ENCODE peak calls at places on chromosomes 16 and 17, in ten cellular contexts. E, Z, B, M, Y, H, D, T, J and K are unnamed samples. For H3K9me3 and H3K27me3, the result is how much of the 10 kb centered on the place peaks cover.

GRCh38 chr17:60173304-60173807 is 23.6 kb downstream of the CA4 start:
- DNase-seq in E (no peak), Z (no peak), B (peak), M (no peak), Y (no peak), H (peak), D (no peak), T (no peak), J (no peak), K (no peak)

GRCh38 chr16:280552-280951 is at the start of gene ARHGDIG:
- DNase-seq in E (no peak), Z (no peak), B (no peak), M (no peak), Y (peak), H (peak), D (no peak), T (no peak), J (no peak), K (peak)

GRCh38 chr17:43860927-43861622 is 14.1 kb downstream of the CD300LG start:
- DNase-seq in E (no peak), Z (no peak), B (no peak), M (no peak), Y (no peak), H (no peak), D (no peak), T (no peak), J (no peak), K (no peak)

GRCh38 chr17:41498276-41498675 is 7.1 kb downstream of the KRT13 start:
- DNase-seq in E (no peak), Z (no peak), B (no peak), M (no peak), Y (no peak), H (no peak), D (no peak), T (no peak), J (no peak), K (no peak)

GRCh38 chr17:21199856-21200255 is 14.1 kb downstream of the TMEM11 start:
- DNase-seq in E (no peak), Z (no peak), B (no peak), M (no peak), Y (no peak), H (no peak), D (no peak), T (no peak), J (no peak), K (no peak)

GRCh38 chr16:50251375-50252081 is 14.8 kb upstream of the ADCY7 start:
- DNase-seq in E (no peak), Z (no peak), B (peak), M (peak), Y (no peak), H (peak), D (no peak), T (no peak), J (no peak), K (peak)

GRCh38 chr17:64180089-64180488 is 50.1 kb upstream of the ERN1 start:
- DNase-seq in E (no peak), Z (no peak), B (no peak), M (no peak), Y (no peak), H (peak), D (no peak), T (no peak), J (no peak), K (no peak)

GRCh38 chr16:52729731-52730130 is 182.8 kb upstream of the TOX3 start:
- DNase-seq in E (no peak), Z (no peak), B (no peak), M (no peak), Y (no peak), H (no peak), D (no peak), T (no peak), J (no peak), K (no peak)

GRCh38 chr17:76139801-76140660 is 1.0 kb downstream of the FOXJ1 start:
- DNase-seq in E (no peak), Z (peak), B (no peak), M (no peak), Y (no peak), H (peak), D (no peak), T (peak), J (no peak), K (no peak)

GRCh38 chr17:32590974-32591373 is 104.2 kb downstream of the CDK5R1 start:
- DNase-seq in E (no peak), Z (no peak), B (no peak), M (no peak), Y (no peak), H (no peak), D (no peak), T (no peak), J (no peak), K (no peak)

GRCh38 chr16:70693231-70693671 is 7.4 kb upstream of the MTSS2 start:
- DNase-seq in E (no peak), Z (no peak), B (no peak), M (no peak), Y (peak), H (peak), D (no peak), T (no peak), J (no peak), K (no peak)

GRCh38 chr17:45123930-45124796 is 8.2 kb downstream of the PLCD3 start:
- DNase-seq in E (no peak), Z (peak), B (peak), M (peak), Y (no peak), H (peak), D (peak), T (no peak), J (no peak), K (peak)

GRCh38 chr17:58786586-58787295 is 31.1 kb downstream of the PPM1E start:
- DNase-seq in E (no peak), Z (no peak), B (peak), M (peak), Y (no peak), H (peak), D (peak), T (no peak), J (no peak), K (peak)
- H3K4me3 ChIP-seq in E (no peak), Z (no peak), B (no peak), M (no peak), Y (no peak), H (no peak), D (no peak), T (no peak), J (no peak), K (no peak)

GRCh38 chr16:35750157-35750689 is 2290.8 kb downstream of the TP53TG3F start:
- DNase-seq in E (no peak), Z (no peak), B (no peak), M (no peak), Y (no peak), H (no peak), D (no peak), T (no peak), J (peak), K (no peak)

GRCh38 chr16:35747658-35748455 is 2288.4 kb downstream of the TP53TG3F start:
- DNase-seq in E (no peak), Z (no peak), B (no peak), M (no peak), Y (no peak), H (no peak), D (no peak), T (no peak), J (peak), K (no peak)

GRCh38 chr16:35749253-35750141 is 2290.1 kb downstream of the TP53TG3F start:
- DNase-seq in E (no peak), Z (no peak), B (no peak), M (no peak), Y (no peak), H (no peak), D (no peak), T (peak), J (peak), K (no peak)

GRCh38 chr16:35746963-35747657 is 2287.7 kb downstream of the TP53TG3F start:
- DNase-seq in E (no peak), Z (no peak), B (no peak), M (no peak), Y (no peak), H (no peak), D (no peak), T (no peak), J (peak), K (no peak)

DNA sequence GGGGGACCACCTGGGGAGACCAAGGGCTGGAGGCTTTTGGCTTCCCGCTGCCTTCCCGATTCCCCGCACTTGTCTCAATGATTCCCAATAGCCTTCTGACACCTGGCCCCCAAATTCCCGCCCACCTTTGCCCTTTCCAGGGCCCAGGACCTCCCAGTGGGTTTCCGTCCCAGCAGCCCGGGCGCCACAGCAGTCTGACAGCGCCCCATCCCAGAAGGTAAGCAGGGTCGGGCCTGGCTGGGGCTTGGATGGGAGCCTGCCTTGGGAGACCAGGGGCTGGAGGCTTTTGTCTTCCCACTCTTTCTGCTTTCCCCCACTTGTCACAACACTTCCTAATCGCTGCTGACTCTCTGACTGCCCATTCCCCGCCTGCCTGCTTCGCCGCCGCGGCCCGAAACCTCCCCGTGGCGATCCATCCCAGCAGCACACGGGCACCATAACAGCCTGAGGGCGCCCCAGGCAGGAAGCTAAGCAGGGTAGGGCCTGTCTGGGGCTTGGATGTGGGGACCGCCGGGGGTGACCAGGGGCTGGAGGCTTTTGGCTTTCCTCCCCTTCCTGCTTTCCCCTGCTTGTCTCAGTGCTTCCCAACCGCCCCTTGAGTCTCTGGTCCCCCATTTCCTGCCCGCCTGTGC is 2289.3 kb downstream of the TP53TG3F start:
- DNase-seq in E (no peak), Z (no peak), B (no peak), M (no peak), Y (no peak), H (no peak), D (no peak), T (no peak), J (peak), K (no peak)
- H3K9me3 ChIP-seq in E (half or more), Z (under half), B (under half), M (half or more), Y (under half), H (under half), D (half or more), T (under half), J (under half), K (under half)

GRCh38 chr17:11240841-11241610 is at the start of gene SHISA6:
- DNase-seq in E (no peak), Z (no peak), B (no peak), M (no peak), Y (peak), H (no peak), D (no peak), T (no peak), J (no peak), K (no peak)
- H3K27me3 ChIP-seq in E (under half), Z (half or more), B (under half), M (under half), Y (half or more), H (under half), D (under half), T (half or more), J (under half), K (under half)

GRCh38 chr16:2003827-2004641 is 5.6 kb downstream of the ZNF598 start:
- DNase-seq in E (peak), Z (peak), B (peak), M (peak), Y (peak), H (peak), D (peak), T (peak), J (no peak), K (peak)
- H3K4me3 ChIP-seq in E (no peak), Z (no peak), B (no peak), M (peak), Y (no peak), H (no peak), D (no peak), T (peak), J (no peak), K (no peak)

DNA sequence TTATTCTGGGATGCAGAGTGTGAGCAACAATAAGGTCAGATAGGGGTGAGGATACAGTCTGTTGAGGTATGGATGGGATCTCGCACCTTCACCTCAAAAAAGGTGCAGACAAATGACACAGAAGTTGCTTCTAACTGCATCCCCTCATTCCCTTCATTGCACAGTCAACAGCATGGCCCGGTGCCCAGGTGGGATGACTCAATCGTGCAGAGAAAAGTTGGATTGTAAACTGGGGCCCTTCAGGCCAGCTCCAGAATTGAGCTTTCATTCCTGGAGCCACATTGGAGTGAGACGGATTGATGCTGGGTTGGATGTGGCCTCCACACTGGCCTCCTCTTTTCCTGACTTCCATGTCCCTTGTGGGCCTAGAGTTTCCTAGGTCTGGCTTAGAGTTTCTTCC is 977.4 kb downstream of the KCNJ18 start:
- DNase-seq in E (no peak), Z (no peak), B (peak), M (no peak), Y (no peak), H (peak), D (no peak), T (no peak), J (no peak), K (no peak)
- H3K9me3 ChIP-seq in E (under half), Z (under half), B (under half), M (under half), Y (under half), H (under half), D (under half), T (under half), J (under half), K (under half)

GRCh38 chr17:79116575-79117368 is 42.1 kb downstream of the ENGASE start:
- DNase-seq in E (no peak), Z (no peak), B (no peak), M (no peak), Y (no peak), H (no peak), D (no peak), T (no peak), J (no peak), K (no peak)

GRCh38 chr17:79115487-79115886 is 40.9 kb downstream of the ENGASE start:
- DNase-seq in E (no peak), Z (no peak), B (no peak), M (no peak), Y (no peak), H (no peak), D (no peak), T (no peak), J (no peak), K (no peak)

GRCh38 chr17:79117905-79118487 is 43.4 kb downstream of the ENGASE start:
- DNase-seq in E (no peak), Z (no peak), B (no peak), M (no peak), Y (no peak), H (no peak), D (no peak), T (no peak), J (no peak), K (no peak)

GRCh38 chr17:79120259-79120658 is 45.6 kb downstream of the ENGASE start:
- DNase-seq in E (no peak), Z (no peak), B (no peak), M (no peak), Y (no peak), H (no peak), D (no peak), T (no peak), J (no peak), K (no peak)

DNA sequence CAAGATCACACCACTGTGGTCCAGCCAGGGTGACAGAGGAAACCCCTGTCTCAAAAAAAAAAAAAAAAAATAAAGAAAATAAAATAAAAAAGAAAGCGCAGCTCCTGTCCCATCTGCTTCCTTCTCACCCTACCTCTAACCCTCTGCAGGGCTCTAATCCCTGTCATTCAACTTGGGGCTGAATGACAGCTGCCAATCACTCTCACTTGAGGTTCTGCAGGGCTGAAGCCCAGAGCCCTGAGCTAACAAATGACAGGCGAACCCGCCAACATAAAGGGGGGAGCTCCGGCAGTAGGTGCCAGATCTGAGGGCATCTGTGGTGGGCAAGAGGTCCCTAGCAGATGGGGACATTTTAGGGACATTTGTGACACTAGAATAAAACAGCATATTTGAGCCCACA is 44.3 kb downstream of the ENGASE start:
- DNase-seq in E (no peak), Z (no peak), B (no peak), M (no peak), Y (no peak), H (no peak), D (no peak), T (no peak), J (no peak), K (no peak)
- H3K27me3 ChIP-seq in E (under half), Z (under half), B (under half), M (under half), Y (under half), H (under half), D (under half), T (under half), J (under half), K (under half)

GRCh38 chr17:53420035-53420641 is 402.6 kb upstream of the KIF2B start:
- DNase-seq in E (no peak), Z (no peak), B (peak), M (no peak), Y (no peak), H (no peak), D (no peak), T (no peak), J (no peak), K (no peak)
- H3K4me3 ChIP-seq in E (no peak), Z (no peak), B (no peak), M (no peak), Y (no peak), H (no peak), D (no peak), T (no peak), J (no peak), K (no peak)

GRCh38 chr16:75172578-75172977 is 24.3 kb downstream of the ZFP1 start:
- DNase-seq in E (no peak), Z (no peak), B (no peak), M (no peak), Y (no peak), H (no peak), D (no peak), T (no peak), J (no peak), K (no peak)

GRCh38 chr16:75181630-75182029 is 25.3 kb downstream of the CTRB2 start:
- DNase-seq in E (no peak), Z (no peak), B (no peak), M (no peak), Y (no peak), H (no peak), D (no peak), T (no peak), J (no peak), K (no peak)

GRCh38 chr16:75175074-75175473 is 26.8 kb downstream of the ZFP1 start:
- DNase-seq in E (no peak), Z (no peak), B (no peak), M (no peak), Y (no peak), H (no peak), D (no peak), T (no peak), J (no peak), K (no peak)

GRCh38 chr16:75179208-75179607 is 27.8 kb downstream of the CTRB2 start:
- DNase-seq in E (no peak), Z (no peak), B (no peak), M (no peak), Y (no peak), H (no peak), D (no peak), T (no peak), J (no peak), K (no peak)

DNA sequence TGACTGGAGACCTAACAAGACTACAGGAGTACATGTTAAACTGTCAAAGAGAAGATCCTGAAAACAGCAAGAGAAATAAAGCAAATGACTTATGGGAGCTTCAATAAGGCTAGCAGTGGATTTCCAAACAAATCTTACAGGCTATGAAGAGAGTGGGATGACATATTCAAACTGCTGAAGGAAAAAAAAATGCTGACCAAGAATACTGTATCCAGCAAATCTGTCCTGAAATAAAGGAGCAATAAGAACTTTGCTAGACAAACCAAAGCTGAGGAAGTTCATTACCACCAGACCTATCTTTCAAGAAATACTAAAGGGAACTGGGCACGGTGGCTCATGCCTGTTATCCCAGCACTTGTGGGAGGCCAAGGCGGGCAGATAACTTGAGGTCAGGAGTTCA is 28.6 kb downstream of the ZFP1 start:
- DNase-seq in E (no peak), Z (no peak), B (no peak), M (no peak), Y (no peak), H (no peak), D (no peak), T (no peak), J (no peak), K (no peak)
- H3K9me3 ChIP-seq in E (half or more), Z (under half), B (under half), M (under half), Y (under half), H (under half), D (half or more), T (under half), J (under half), K (under half)